ENCODE peak calls at places on chromosomes 2 and 18, in seven cellular contexts. S is mesendoderm, J is uterus, T is H7, R is A549, Z is heart right ventricle, E is IMR-90. D is an unnamed sample.

GRCh38 chr2:10447300-10448207 is 573 bp downstream of the ODC1 start:
- DNase-seq in S (peak), J (no peak), T (peak), R (peak), Z (no peak), E (peak), D (peak)

GRCh38 chr2:135843671-135844070 is 6.7 kb upstream of the LCT start:
- DNase-seq in S (no peak), J (no peak), T (no peak), R (no peak), Z (no peak), E (no peak), D (no peak)

GRCh38 chr2:188810591-188810990 is 163.6 kb upstream of the COL3A1 start:
- DNase-seq in S (no peak), J (no peak), T (no peak), R (no peak), Z (no peak), E (no peak), D (no peak)

GRCh38 chr2:221426929-221427328 is 145.2 kb downstream of the EPHA4 start:
- DNase-seq in S (no peak), J (no peak), T (peak), R (no peak), Z (no peak), E (no peak), D (no peak)

GRCh38 chr2:118806797-118807667 is 40.4 kb downstream of the EN1 start:
- DNase-seq in S (peak), J (no peak), T (peak), R (no peak), Z (no peak), E (no peak), D (no peak)

GRCh38 chr2:96848264-96848663 is 4.4 kb upstream of the ANKRD23 start:
- DNase-seq in S (no peak), J (no peak), T (peak), R (no peak), Z (no peak), E (no peak), D (no peak)

GRCh38 chr2:241507430-241508239 is 749 bp downstream of the STK25 start:
- DNase-seq in S (peak), J (peak), T (peak), R (peak), Z (no peak), E (peak), D (peak)

GRCh38 chr2:207133493-207133861 is 32.3 kb downstream of the KLF7 start:
- DNase-seq in S (no peak), J (peak), T (no peak), R (no peak), Z (no peak), E (no peak), D (no peak)

GRCh38 chr18:21404426-21404825 is 162.4 kb downstream of the GREB1L start:
- DNase-seq in S (peak), J (no peak), T (no peak), R (no peak), Z (no peak), E (no peak), D (no peak)

GRCh38 chr2:164717000-164717597 is 95.8 kb upstream of the GRB14 start:
- DNase-seq in S (no peak), J (no peak), T (no peak), R (peak), Z (no peak), E (peak), D (no peak)

GRCh38 chr2:70041666-70042065 is 45.6 kb upstream of the PCBP1 start:
- DNase-seq in S (peak), J (no peak), T (no peak), R (no peak), Z (no peak), E (peak), D (no peak)

GRCh38 chr18:74724186-74724585 is 126.5 kb downstream of the ZNF407 start:
- DNase-seq in S (no peak), J (no peak), T (no peak), R (no peak), Z (no peak), E (peak), D (no peak)

GRCh38 chr2:193461431-193461946 is 1266.8 kb upstream of the TMEFF2 start:
- DNase-seq in S (no peak), J (no peak), T (no peak), R (peak), Z (no peak), E (no peak), D (no peak)

GRCh38 chr2:212282596-212283330 is 255.8 kb downstream of the ERBB4 start:
- DNase-seq in S (no peak), J (no peak), T (no peak), R (no peak), Z (no peak), E (no peak), D (no peak)

GRCh38 chr2:57728691-57729090 is 317.9 kb upstream of the VRK2 start:
- DNase-seq in S (no peak), J (no peak), T (no peak), R (no peak), Z (no peak), E (no peak), D (no peak)

GRCh38 chr2:9215680-9216079 is 9.1 kb downstream of the ASAP2 start:
- DNase-seq in S (no peak), J (no peak), T (no peak), R (no peak), Z (no peak), E (no peak), D (no peak)

GRCh38 chr18:46301081-46301480 is 196.9 kb downstream of the HAUS1 start:
- DNase-seq in S (no peak), J (no peak), T (no peak), R (no peak), Z (no peak), E (no peak), D (no peak)

GRCh38 chr18:40582105-40582504 is 1372.9 kb upstream of the PIK3C3 start:
- DNase-seq in S (no peak), J (no peak), T (no peak), R (no peak), Z (no peak), E (no peak), D (no peak)

GRCh38 chr2:151315381-151315903 is 26.0 kb upstream of the NMI start:
- DNase-seq in S (peak), J (no peak), T (no peak), R (no peak), Z (peak), E (peak), D (no peak)

GRCh38 chr2:241049739-241050623 is 51.6 kb downstream of the SNED1 start:
- DNase-seq in S (peak), J (no peak), T (peak), R (no peak), Z (peak), E (no peak), D (no peak)

GRCh38 chr2:165897074-165897683 is 56.4 kb downstream of the TTC21B start:
- DNase-seq in S (no peak), J (no peak), T (no peak), R (no peak), Z (no peak), E (no peak), D (no peak)

GRCh38 chr2:239275037-239275685 is 125.7 kb downstream of the HDAC4 start:
- DNase-seq in S (no peak), J (peak), T (peak), R (peak), Z (peak), E (peak), D (peak)

GRCh38 chr2:239273280-239274234 is 127.3 kb downstream of the HDAC4 start:
- DNase-seq in S (no peak), J (peak), T (peak), R (no peak), Z (no peak), E (no peak), D (peak)

GRCh38 chr2:239275871-239276812 is 124.7 kb downstream of the HDAC4 start:
- DNase-seq in S (no peak), J (no peak), T (peak), R (peak), Z (peak), E (no peak), D (peak)

GRCh38 chr2:239272626-239273025 is 128.2 kb downstream of the HDAC4 start:
- DNase-seq in S (no peak), J (no peak), T (peak), R (no peak), Z (no peak), E (no peak), D (no peak)

GRCh38 chr2:239274391-239275001 is 126.3 kb downstream of the HDAC4 start:
- DNase-seq in S (no peak), J (peak), T (peak), R (peak), Z (no peak), E (peak), D (peak)
- H3K4me3 ChIP-seq in S (no peak), J (no peak), T (no peak), R (peak), Z (peak), E (no peak), D (no peak)

DNA sequence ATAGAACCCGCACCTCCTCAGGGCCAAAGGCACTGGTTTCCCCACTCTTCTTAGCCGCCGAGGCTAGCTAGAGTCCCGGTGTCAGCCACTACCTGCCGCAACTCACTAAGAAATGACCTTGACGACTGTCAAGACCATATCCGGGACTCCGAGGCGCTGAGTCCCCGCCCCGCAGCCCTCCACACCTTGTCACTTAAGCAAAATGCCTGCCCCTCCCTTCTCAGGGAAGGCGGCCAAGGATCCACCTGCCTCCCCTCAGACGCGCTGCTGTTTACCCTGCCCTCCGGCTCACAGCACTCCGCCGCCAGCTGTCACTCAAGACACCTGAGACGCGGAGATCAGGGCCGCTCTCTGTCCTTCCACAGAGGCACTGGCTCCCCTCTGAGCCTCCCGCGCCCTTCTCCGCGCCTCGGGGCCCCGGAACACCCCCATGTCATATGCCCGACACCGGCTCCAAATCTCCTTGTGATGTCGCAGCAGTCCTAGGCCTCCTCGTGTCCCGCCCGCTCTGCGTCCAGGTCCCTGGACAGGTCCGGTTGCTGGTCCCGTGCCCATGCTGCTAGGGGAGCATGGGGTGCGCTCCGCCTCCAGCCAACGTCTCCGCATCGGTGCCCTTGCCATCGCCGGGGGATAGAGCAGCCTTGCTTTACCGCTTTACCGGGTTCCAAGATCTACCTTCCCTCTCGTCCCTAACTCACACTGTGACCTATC is 32.5 kb upstream of the REG3G start:
- DNase-seq in S (peak), J (no peak), T (peak), R (no peak), Z (no peak), E (no peak), D (peak)
- H3K4me3 ChIP-seq in S (peak), J (no peak), T (peak), R (no peak), Z (no peak), E (no peak), D (peak)

GRCh38 chr18:13381907-13382682 is 163.5 kb downstream of the LDLRAD4 start:
- DNase-seq in S (no peak), J (peak), T (no peak), R (peak), Z (peak), E (peak), D (peak)
- H3K4me3 ChIP-seq in S (no peak), J (peak), T (no peak), R (no peak), Z (peak), E (no peak), D (peak)

GRCh38 chr2:64283641-64284371 is 139.6 kb upstream of the PELI1 start:
- DNase-seq in S (no peak), J (peak), T (no peak), R (no peak), Z (no peak), E (no peak), D (no peak)
- H3K4me3 ChIP-seq in S (no peak), J (no peak), T (no peak), R (no peak), Z (peak), E (no peak), D (no peak)